ENCODE peak calls at places on chromosomes 13 and 19, in five cellular contexts. One of them, this sample, is unnamed.
A peak's percentile ranks its signal among the peaks of the same experiment; 100 is the strongest.

GRCh38 chr19:917323-918151 is at the start of gene KISS1R:
- DNase-seq in IMR-90: peak; percentile 34
- DNase-seq in neuronal stem cell: peak; percentile 77
- DNase-seq in H1: peak; percentile 91
- DNase-seq in mesendoderm: peak; percentile 83
- DNase-seq in this sample: peak; percentile 41

GRCh38 chr19:20072936-20073335 is 4.9 kb upstream of the ZNF90 start:
- DNase-seq in H1: no peak
- DNase-seq in neuronal stem cell: no peak
- DNase-seq in IMR-90: no peak
- DNase-seq in mesendoderm: no peak
- DNase-seq in this sample: no peak

GRCh38 chr13:28494861-28495585 is at the start of gene FLT1:
- DNase-seq in neuronal stem cell: peak; percentile 38
- DNase-seq in H1: peak; percentile 87
- DNase-seq in mesendoderm: peak; percentile 91
- DNase-seq in IMR-90: peak; percentile 38
- DNase-seq in this sample: peak; percentile 61

GRCh38 chr19:40614595-40615411 is 13.6 kb downstream of the LTBP4 start:
- DNase-seq in mesendoderm: peak; percentile 99
- DNase-seq in IMR-90: peak; percentile 99
- DNase-seq in neuronal stem cell: peak; percentile 86
- DNase-seq in H1: peak; percentile 93
- DNase-seq in this sample: peak; percentile 98

GRCh38 chr13:110306960-110307696 is at the start of the genes COL4A1 and COL4A2:
- DNase-seq in neuronal stem cell: peak; percentile 77
- DNase-seq in H1: no peak
- DNase-seq in IMR-90: peak; percentile 77
- DNase-seq in mesendoderm: peak; percentile 79
- DNase-seq in this sample: peak; percentile 84

GRCh38 chr13:44230736-44231135 is 142.9 kb upstream of the SERP2 start:
- DNase-seq in IMR-90: no peak
- DNase-seq in H1: no peak
- DNase-seq in mesendoderm: no peak
- DNase-seq in neuronal stem cell: no peak
- DNase-seq in this sample: peak; percentile 26

GRCh38 chr19:48970139-48970766 is 5.1 kb downstream of the FTL start:
- DNase-seq in neuronal stem cell: no peak
- DNase-seq in H1: no peak
- DNase-seq in IMR-90: no peak
- DNase-seq in mesendoderm: no peak
- DNase-seq in this sample: peak; percentile 27

GRCh38 chr13:109684836-109685602 is 101.4 kb downstream of the IRS2 start:
- DNase-seq in mesendoderm: no peak
- DNase-seq in H1: no peak
- DNase-seq in neuronal stem cell: no peak
- DNase-seq in IMR-90: no peak
- DNase-seq in this sample: no peak

GRCh38 chr19:34336781-34337271 is 28.2 kb upstream of the GPI start:
- DNase-seq in mesendoderm: peak; percentile 33
- DNase-seq in IMR-90: peak; percentile 47
- DNase-seq in H1: no peak
- DNase-seq in neuronal stem cell: no peak
- DNase-seq in this sample: peak; percentile 42

GRCh38 chr19:3556423-3556977 is 886 bp downstream of the MFSD12 start:
- DNase-seq in IMR-90: no peak
- DNase-seq in mesendoderm: no peak
- DNase-seq in H1: peak; percentile 59
- DNase-seq in neuronal stem cell: no peak
- DNase-seq in this sample: no peak
- H3K4me3 ChIP-seq in IMR-90: peak overlapping the region; percentile 95
- H3K4me3 ChIP-seq in mesendoderm: peak overlapping the region; percentile 85
- H3K4me3 ChIP-seq in H1: peak overlapping the region; percentile 75
- H3K4me3 ChIP-seq in neuronal stem cell: peak overlapping the region; percentile 99
- H3K4me3 ChIP-seq in this sample: peak overlapping the region; percentile 93

GRCh38 chr13:86581711-86582110 is 782.5 kb upstream of the SLITRK6 start:
- DNase-seq in neuronal stem cell: no peak
- DNase-seq in H1: no peak
- DNase-seq in mesendoderm: no peak
- DNase-seq in IMR-90: peak; percentile 69
- DNase-seq in this sample: peak; percentile 57
- H2BK15ac ChIP-seq in neuronal stem cell: no peak overlapping the region
- H2BK15ac ChIP-seq in H1: no peak overlapping the region
- H2BK15ac ChIP-seq in mesendoderm: no peak overlapping the region
- H2BK15ac ChIP-seq in IMR-90: no peak overlapping the region
- H2BK15ac ChIP-seq in this sample: no peak overlapping the region

GRCh38 chr13:85413664-85414063 is 385.6 kb downstream of the SLITRK6 start:
- DNase-seq in neuronal stem cell: no peak
- DNase-seq in IMR-90: no peak
- DNase-seq in H1: no peak
- DNase-seq in mesendoderm: no peak
- DNase-seq in this sample: no peak
- H3K4me3 ChIP-seq in neuronal stem cell: no peak overlapping the region
- H3K4me3 ChIP-seq in IMR-90: no peak overlapping the region
- H3K4me3 ChIP-seq in H1: no peak overlapping the region
- H3K4me3 ChIP-seq in mesendoderm: no peak overlapping the region
- H3K4me3 ChIP-seq in this sample: no peak overlapping the region

GRCh38 chr13:99819962-99820361 is 151.6 kb downstream of the ZIC5 start:
- DNase-seq in IMR-90: no peak
- DNase-seq in H1: no peak
- DNase-seq in neuronal stem cell: no peak
- DNase-seq in mesendoderm: no peak
- DNase-seq in this sample: no peak
- H2BK15ac ChIP-seq in IMR-90: no peak overlapping the region
- H2BK15ac ChIP-seq in H1: no peak overlapping the region
- H2BK15ac ChIP-seq in neuronal stem cell: no peak overlapping the region
- H2BK15ac ChIP-seq in mesendoderm: no peak overlapping the region
- H2BK15ac ChIP-seq in this sample: no peak overlapping the region

DNA sequence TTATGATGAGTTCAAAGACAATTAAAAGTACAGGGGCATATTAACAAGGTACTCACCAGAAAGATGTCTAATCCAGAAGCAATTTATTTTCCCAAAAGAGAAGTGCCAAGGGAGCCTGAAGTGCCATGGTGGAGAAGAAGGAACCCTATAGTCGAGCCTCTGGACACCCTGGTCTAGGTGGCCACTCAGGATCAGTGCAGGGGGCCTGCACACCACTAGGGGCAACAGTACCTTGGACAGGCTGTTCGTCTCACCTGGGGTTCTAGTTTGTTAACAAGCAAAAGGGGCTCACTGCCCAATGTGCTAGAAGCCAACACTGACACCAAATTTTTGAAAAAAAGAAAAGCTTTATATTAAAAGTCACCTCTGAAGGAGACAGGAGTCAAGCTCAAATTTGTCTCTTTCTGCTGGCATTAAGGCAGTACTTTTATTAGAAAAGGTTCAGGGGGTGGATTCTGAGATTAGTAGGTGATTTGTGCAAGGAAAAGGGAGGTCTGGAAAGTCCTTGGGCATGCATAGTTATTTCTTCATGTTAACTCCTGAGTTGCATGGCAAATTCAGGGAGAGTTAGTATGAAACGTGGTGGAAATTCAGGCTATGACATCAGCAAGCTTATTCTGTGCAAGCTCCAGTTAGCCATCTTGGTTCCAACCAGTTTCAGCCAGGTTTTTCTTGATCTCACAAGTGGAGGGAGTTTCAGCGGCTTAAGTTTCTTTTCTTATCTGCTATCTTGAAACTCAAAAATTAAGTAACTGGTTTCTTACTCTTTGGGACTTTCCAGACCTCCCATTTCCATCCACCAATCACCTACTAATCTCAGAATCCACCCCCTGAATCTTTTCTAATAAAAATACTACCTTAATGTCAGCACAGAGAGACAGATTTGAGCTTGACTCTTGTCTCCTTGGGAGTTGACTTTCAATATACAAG is 884 bp upstream of the CBY2 start:
- DNase-seq in IMR-90: no peak
- DNase-seq in mesendoderm: no peak
- DNase-seq in H1: no peak
- DNase-seq in neuronal stem cell: no peak
- DNase-seq in this sample: no peak
- H3K4me3 ChIP-seq in IMR-90: no peak overlapping the region
- H3K4me3 ChIP-seq in mesendoderm: no peak overlapping the region
- H3K4me3 ChIP-seq in H1: no peak overlapping the region
- H3K4me3 ChIP-seq in neuronal stem cell: no peak overlapping the region
- H3K4me3 ChIP-seq in this sample: no peak overlapping the region

GRCh38 chr19:56137405-56137804 is 3.7 kb upstream of the ZNF444 start:
- DNase-seq in mesendoderm: no peak
- DNase-seq in neuronal stem cell: no peak
- DNase-seq in H1: no peak
- DNase-seq in IMR-90: no peak
- DNase-seq in this sample: no peak
- H2BK15ac ChIP-seq in mesendoderm: no peak overlapping the region
- H2BK15ac ChIP-seq in neuronal stem cell: no peak overlapping the region
- H2BK15ac ChIP-seq in H1: no peak overlapping the region
- H2BK15ac ChIP-seq in IMR-90: no peak overlapping the region
- H2BK15ac ChIP-seq in this sample: no peak overlapping the region

GRCh38 chr19:45472557-45473365 is 5.0 kb downstream of the FOSB start:
- DNase-seq in neuronal stem cell: no peak
- DNase-seq in IMR-90: no peak
- DNase-seq in H1: peak; percentile 70
- DNase-seq in mesendoderm: peak; percentile 46
- DNase-seq in this sample: peak; percentile 88

GRCh38 chr19:45470147-45471081 is 2.6 kb downstream of the FOSB start:
- DNase-seq in H1: no peak
- DNase-seq in IMR-90: peak; percentile 67
- DNase-seq in neuronal stem cell: no peak
- DNase-seq in mesendoderm: peak; percentile 54
- DNase-seq in this sample: peak; percentile 83

GRCh38 chr19:45473366-45474190 is 5.8 kb downstream of the FOSB start:
- DNase-seq in mesendoderm: peak; percentile 36
- DNase-seq in neuronal stem cell: no peak
- DNase-seq in H1: no peak
- DNase-seq in IMR-90: no peak
- DNase-seq in this sample: no peak

GRCh38 chr19:45471116-45471865 is 3.5 kb downstream of the FOSB start:
- DNase-seq in H1: no peak
- DNase-seq in mesendoderm: no peak
- DNase-seq in neuronal stem cell: no peak
- DNase-seq in IMR-90: no peak
- DNase-seq in this sample: peak; percentile 80

GRCh38 chr19:45471866-45472556 is 4.2 kb downstream of the FOSB start:
- DNase-seq in neuronal stem cell: no peak
- DNase-seq in IMR-90: no peak
- DNase-seq in mesendoderm: no peak
- DNase-seq in H1: no peak
- DNase-seq in this sample: peak; percentile 88
- H3K4me3 ChIP-seq in neuronal stem cell: no peak overlapping the region
- H3K4me3 ChIP-seq in IMR-90: no peak overlapping the region
- H3K4me3 ChIP-seq in mesendoderm: no peak overlapping the region
- H3K4me3 ChIP-seq in H1: peak overlapping the region; percentile 19
- H3K4me3 ChIP-seq in this sample: no peak overlapping the region

DNA sequence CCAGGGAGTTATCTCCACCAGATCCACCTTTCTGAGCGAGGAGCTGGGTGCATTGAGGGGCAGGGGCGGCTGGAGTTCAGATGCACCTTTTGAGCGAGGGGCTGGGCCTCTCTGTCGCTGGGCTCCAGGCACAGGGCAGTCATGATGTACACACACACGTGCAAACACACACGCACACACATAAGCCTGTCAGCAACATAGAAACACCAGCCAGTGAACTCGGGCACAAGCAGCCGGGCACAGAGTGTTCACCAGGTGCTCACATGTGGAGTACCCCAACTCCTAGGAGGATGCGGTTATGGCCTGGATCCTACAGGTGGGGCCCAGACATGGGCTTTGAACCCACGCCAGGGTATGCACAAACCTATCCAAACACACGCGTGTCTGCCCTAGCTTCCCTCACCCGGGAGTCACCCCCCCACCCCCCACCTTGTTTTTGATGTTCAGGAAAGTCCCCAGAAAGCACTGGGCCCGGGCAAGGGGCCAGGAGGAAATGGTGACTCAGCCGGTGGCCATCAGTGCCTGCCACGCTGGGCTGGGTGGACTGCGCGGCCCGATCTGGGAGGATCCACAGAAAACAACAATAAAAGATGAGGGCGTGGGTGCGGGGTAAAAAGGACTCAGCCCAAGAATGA is 13.3 kb downstream of the ARRDC2 start:
- DNase-seq in neuronal stem cell: no peak
- DNase-seq in H1: no peak
- DNase-seq in mesendoderm: no peak
- DNase-seq in IMR-90: peak; percentile 88
- DNase-seq in this sample: peak; percentile 93
- H2BK15ac ChIP-seq in neuronal stem cell: peak overlapping the region; percentile 28
- H2BK15ac ChIP-seq in H1: peak overlapping the region; percentile 81
- H2BK15ac ChIP-seq in mesendoderm: no peak overlapping the region
- H2BK15ac ChIP-seq in IMR-90: peak overlapping the region; percentile 100
- H2BK15ac ChIP-seq in this sample: peak overlapping the region; percentile 33

GRCh38 chr19:39341720-39342604 is at the start of gene SAMD4B:
- DNase-seq in neuronal stem cell: peak; percentile 99
- DNase-seq in mesendoderm: peak; percentile 99
- DNase-seq in H1: peak; percentile 96
- DNase-seq in IMR-90: peak; percentile 97
- DNase-seq in this sample: peak; percentile 98

GRCh38 chr19:39342647-39343305 is 555 bp downstream of the SAMD4B start:
- DNase-seq in IMR-90: no peak
- DNase-seq in neuronal stem cell: no peak
- DNase-seq in mesendoderm: peak; percentile 48
- DNase-seq in H1: no peak
- DNase-seq in this sample: peak; percentile 40

GRCh38 chr19:39341122-39341719 is 1.0 kb upstream of the SAMD4B start:
- DNase-seq in mesendoderm: no peak
- DNase-seq in IMR-90: no peak
- DNase-seq in H1: peak; percentile 64
- DNase-seq in neuronal stem cell: no peak
- DNase-seq in this sample: no peak

GRCh38 chr19:39336483-39336882 is 640 bp upstream of the GMFG start:
- DNase-seq in neuronal stem cell: no peak
- DNase-seq in IMR-90: no peak
- DNase-seq in mesendoderm: no peak
- DNase-seq in H1: no peak
- DNase-seq in this sample: no peak

GRCh38 chr19:39339636-39340035 is 2.6 kb upstream of the SAMD4B start:
- DNase-seq in mesendoderm: no peak
- DNase-seq in H1: no peak
- DNase-seq in IMR-90: no peak
- DNase-seq in neuronal stem cell: no peak
- DNase-seq in this sample: no peak
- H3K4me3 ChIP-seq in mesendoderm: no peak overlapping the region
- H3K4me3 ChIP-seq in H1: no peak overlapping the region
- H3K4me3 ChIP-seq in IMR-90: no peak overlapping the region
- H3K4me3 ChIP-seq in neuronal stem cell: no peak overlapping the region
- H3K4me3 ChIP-seq in this sample: no peak overlapping the region